ENCODE peak calls at places on chromosomes 16 and 17, in six cellular contexts. S is CD8-positive, alpha-beta T cell; C is kidney epithelial cell; D is foreskin fibroblast; I is right atrium auricular region; E is tibial artery. U is an unnamed sample.

GRCh38 chr16:88560722-88561484 is 9.3 kb upstream of the ZC3H18 start:
- DNase-seq in S (no peak), C (no peak), D (no peak), I (no peak), E (no peak), U (no peak)

GRCh38 chr17:9228408-9229159 is 207.3 kb downstream of the NTN1 start:
- DNase-seq in S (no peak), C (no peak), D (peak), I (no peak), E (no peak), U (peak)

GRCh38 chr16:66525396-66526180 is 24.3 kb downstream of the TK2 start:
- DNase-seq in S (no peak), C (no peak), D (no peak), I (no peak), E (no peak), U (no peak)

GRCh38 chr17:48970224-48970623 is 1.8 kb upstream of the GIP start:
- DNase-seq in S (no peak), C (no peak), D (no peak), I (no peak), E (no peak), U (no peak)

GRCh38 chr16:75052481-75053211 is 53.8 kb downstream of the ZNRF1 start:
- DNase-seq in S (no peak), C (no peak), D (no peak), I (no peak), E (no peak), U (no peak)

GRCh38 chr16:54099627-54100026 is 187.0 kb downstream of the IRX3 start:
- DNase-seq in S (no peak), C (no peak), D (no peak), I (no peak), E (no peak), U (no peak)

GRCh38 chr16:74829637-74830036 is 55.0 kb upstream of the FA2H start:
- DNase-seq in S (no peak), C (no peak), D (no peak), I (no peak), E (no peak), U (no peak)

GRCh38 chr17:35170968-35171771 is 23.0 kb downstream of the SLC35G3 start:
- DNase-seq in S (no peak), C (no peak), D (no peak), I (no peak), E (peak), U (no peak)

GRCh38 chr17:40461036-40461721 is 17.9 kb downstream of the IGFBP4 start:
- DNase-seq in S (no peak), C (no peak), D (no peak), I (no peak), E (no peak), U (no peak)

GRCh38 chr16:75340715-75341500 is 89.5 kb upstream of the BCAR1 start:
- DNase-seq in S (no peak), C (peak), D (peak), I (no peak), E (no peak), U (no peak)

GRCh38 chr17:79202476-79202875 is 127.9 kb downstream of the ENGASE start:
- DNase-seq in S (no peak), C (no peak), D (no peak), I (no peak), E (no peak), U (peak)

GRCh38 chr17:83174859-83175550 is 95.6 kb downstream of the METRNL start:
- DNase-seq in S (no peak), C (no peak), D (no peak), I (peak), E (no peak), U (no peak)

GRCh38 chr17:47703191-47703591 is 9.2 kb downstream of the TBKBP1 start:
- DNase-seq in S (no peak), C (no peak), D (no peak), I (no peak), E (no peak), U (no peak)

GRCh38 chr17:40362696-40363479 is 1.6 kb downstream of the GJD3 start:
- DNase-seq in S (peak), C (no peak), D (peak), I (no peak), E (no peak), U (no peak)

GRCh38 chr17:80175411-80175810 is 5.6 kb downstream of the CARD14 start:
- DNase-seq in S (no peak), C (no peak), D (peak), I (no peak), E (no peak), U (no peak)

GRCh38 chr17:10210151-10210574 is 11.8 kb upstream of the GAS7 start:
- DNase-seq in S (no peak), C (peak), D (no peak), I (no peak), E (peak), U (peak)

DNA sequence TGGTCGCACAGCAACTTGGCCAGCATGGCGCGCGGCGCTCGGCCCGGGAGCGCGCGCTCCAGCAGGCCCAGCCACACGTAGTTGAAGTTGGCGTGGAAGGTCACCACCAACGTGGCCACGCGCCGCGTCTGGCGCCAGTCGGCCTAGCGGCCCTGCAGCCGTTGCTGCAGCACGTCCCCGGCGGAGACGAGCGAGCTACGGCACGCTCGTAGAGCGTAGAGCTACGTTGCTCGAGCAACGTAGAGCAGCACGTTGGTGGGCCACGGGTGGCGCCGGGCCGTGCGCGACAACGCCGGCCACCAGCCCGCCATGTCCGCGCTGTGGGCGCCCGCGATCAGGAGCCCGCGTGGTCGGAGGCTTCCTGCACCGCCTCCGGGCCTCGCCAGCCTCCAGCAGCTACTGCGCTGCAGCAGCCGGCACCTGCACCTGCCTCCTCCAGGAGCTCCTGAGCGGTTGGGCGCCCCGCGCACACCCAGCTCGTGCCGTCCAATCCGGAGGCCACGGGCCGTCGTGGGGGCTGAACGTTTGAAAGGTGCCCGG is 13.4 kb upstream of the SULT1A1 start:
- DNase-seq in S (peak), C (no peak), D (no peak), I (no peak), E (no peak), U (no peak)
- H3K4me3 ChIP-seq in S (peak), C (peak), D (no peak), I (peak), E (peak), U (peak)

GRCh38 chr16:16100631-16101030 is 122.7 kb downstream of the ABCC6 start:
- DNase-seq in S (no peak), C (no peak), D (no peak), I (no peak), E (no peak), U (no peak)
- H3K4me3 ChIP-seq in S (no peak), C (no peak), D (no peak), I (no peak), E (no peak), U (no peak)

GRCh38 chr17:50538549-50539410 is 6.2 kb downstream of the EPN3 start:
- DNase-seq in S (no peak), C (no peak), D (no peak), I (no peak), E (no peak), U (no peak)

GRCh38 chr17:50541402-50541915 is 5.5 kb upstream of the SPATA20 start:
- DNase-seq in S (no peak), C (no peak), D (no peak), I (no peak), E (no peak), U (no peak)

GRCh38 chr17:50541916-50542688 is 4.9 kb upstream of the SPATA20 start:
- DNase-seq in S (peak), C (peak), D (peak), I (peak), E (peak), U (peak)

GRCh38 chr17:50539762-50540440 is 7.1 kb upstream of the SPATA20 start:
- DNase-seq in S (no peak), C (no peak), D (no peak), I (no peak), E (no peak), U (no peak)

GRCh38 chr17:50540485-50541401 is 6.2 kb upstream of the SPATA20 start:
- DNase-seq in S (no peak), C (no peak), D (no peak), I (no peak), E (no peak), U (no peak)
- H3K4me3 ChIP-seq in S (peak), C (no peak), D (no peak), I (no peak), E (peak), U (no peak)

DNA sequence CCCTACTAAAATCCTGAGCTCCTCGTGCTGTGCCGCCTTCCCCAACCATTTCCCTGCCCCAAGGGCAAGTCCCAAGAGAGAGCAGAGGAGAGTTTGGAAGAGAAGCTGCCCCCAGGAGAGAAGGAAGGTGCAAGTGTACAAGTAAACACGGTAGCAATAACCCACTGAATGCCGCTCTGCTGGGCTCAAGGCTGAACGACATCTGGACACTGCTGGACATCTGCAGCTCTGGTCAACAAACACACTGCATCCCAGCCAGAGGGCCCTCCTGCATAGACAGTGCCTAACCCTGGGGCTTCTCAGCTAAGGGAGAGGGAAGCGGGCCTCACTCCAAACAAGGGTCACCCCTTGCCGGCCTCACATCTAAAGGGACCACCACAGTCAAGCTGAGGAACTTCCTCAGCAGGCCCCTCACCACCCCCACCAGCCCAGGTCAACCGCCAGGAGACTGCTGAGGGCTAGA is 12.7 kb downstream of the JUP start:
- DNase-seq in S (no peak), C (no peak), D (no peak), I (no peak), E (no peak), U (no peak)
- H3K4me3 ChIP-seq in S (no peak), C (no peak), D (no peak), I (no peak), E (no peak), U (no peak)

GRCh38 chr17:32933881-32934280 is 5.9 kb downstream of the TMEM98 start:
- DNase-seq in S (no peak), C (no peak), D (no peak), I (no peak), E (no peak), U (no peak)

GRCh38 chr17:32936894-32937500 is 9.0 kb downstream of the TMEM98 start:
- DNase-seq in S (peak), C (peak), D (peak), I (peak), E (peak), U (peak)

GRCh38 chr17:32931686-32932085 is 3.7 kb downstream of the TMEM98 start:
- DNase-seq in S (no peak), C (peak), D (no peak), I (no peak), E (no peak), U (no peak)

GRCh38 chr17:32940706-32941390 is 12.9 kb downstream of the TMEM98 start:
- DNase-seq in S (no peak), C (no peak), D (no peak), I (no peak), E (no peak), U (no peak)

DNA sequence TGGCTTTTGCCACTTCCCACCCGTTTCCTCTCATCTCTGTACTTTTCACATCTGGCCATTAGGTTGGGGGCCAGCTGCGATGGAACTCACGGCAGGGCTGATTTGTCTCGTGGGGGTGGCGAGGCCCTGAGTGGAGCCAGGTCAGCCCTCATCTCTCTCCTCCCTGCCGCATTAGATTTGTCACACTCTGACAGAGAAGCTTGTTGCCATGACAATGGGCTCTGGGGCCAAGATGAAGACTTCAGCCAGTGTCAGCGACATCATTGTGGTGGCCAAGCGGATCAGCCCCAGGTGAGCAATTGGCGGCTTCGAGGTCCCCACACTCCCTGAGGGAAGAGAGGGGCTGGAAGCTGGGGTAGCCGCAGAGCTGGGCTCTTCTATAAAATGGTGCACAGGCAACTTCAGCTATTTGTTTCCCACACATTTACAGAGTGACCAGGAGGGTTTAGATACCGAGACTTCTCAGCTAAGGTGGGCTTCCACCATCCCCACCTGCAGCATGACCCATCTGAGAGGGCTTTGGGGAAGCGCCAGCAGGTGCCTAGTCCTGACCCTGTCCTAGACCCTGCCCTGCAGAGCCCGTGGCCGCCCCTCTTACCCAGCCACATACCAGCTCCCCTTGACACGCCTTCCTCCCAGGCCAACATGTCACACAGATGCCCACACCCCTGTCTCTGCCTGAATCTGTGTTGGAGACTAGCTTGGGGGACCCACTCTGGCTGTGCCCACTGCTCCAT is 8.4 kb downstream of the TMEM98 start:
- DNase-seq in S (no peak), C (no peak), D (no peak), I (no peak), E (no peak), U (no peak)
- H3K4me3 ChIP-seq in S (no peak), C (no peak), D (no peak), I (no peak), E (no peak), U (no peak)

GRCh38 chr16:81273223-81273940 is 34.9 kb downstream of the BCO1 start:
- DNase-seq in S (no peak), C (no peak), D (no peak), I (no peak), E (no peak), U (no peak)
- H3K4me3 ChIP-seq in S (no peak), C (no peak), D (no peak), I (no peak), E (no peak), U (no peak)

DNA sequence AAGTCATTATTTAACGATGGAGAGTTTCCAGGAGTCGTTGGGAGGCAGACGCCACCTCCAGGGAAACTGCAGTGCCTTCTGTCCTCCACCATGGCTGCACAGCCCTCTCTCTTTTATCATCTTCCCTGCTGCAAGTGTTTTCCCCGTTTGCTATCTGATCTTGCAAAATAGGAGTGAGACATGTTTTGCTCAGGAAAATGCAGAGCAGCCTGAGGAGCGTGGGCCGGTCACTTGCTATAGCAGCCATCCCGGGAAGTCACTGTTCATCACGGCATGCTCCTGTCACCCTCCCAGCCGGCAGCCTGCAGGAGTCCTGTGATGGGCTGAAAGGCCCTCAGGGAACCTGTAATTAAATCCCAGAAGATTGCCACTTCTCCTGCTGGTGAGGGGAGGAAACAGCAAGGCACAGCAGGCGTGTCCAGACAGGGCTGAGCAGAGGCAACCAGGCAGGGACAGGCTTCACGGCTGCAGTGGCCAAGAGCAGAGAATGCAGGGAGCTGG is 143.1 kb downstream of the GSG1L start:
- DNase-seq in S (no peak), C (no peak), D (no peak), I (no peak), E (no peak), U (no peak)
- H3K4me3 ChIP-seq in S (no peak), C (no peak), D (no peak), I (no peak), E (no peak), U (no peak)